ENCODE peak calls at places on chromosomes 13 and 19, in four cellular contexts. Q is H1, V is HCT116, U is GM12878. S is an unnamed sample.

GRCh38 chr19:10289836-10290438 is at the start of gene ICAM5:
- DNase-seq in V (peak), U (no peak), Q (no peak), S (peak)

GRCh38 chr19:29326849-29327840 is 114.2 kb upstream of the UQCRFS1 start:
- DNase-seq in Q (no peak), U (no peak), V (no peak), S (no peak)

GRCh38 chr13:26784704-26785639 is 24.4 kb upstream of the GPR12 start:
- DNase-seq in Q (no peak), V (no peak), U (no peak), S (no peak)

GRCh38 chr13:73248154-73248553 is 189.3 kb downstream of the KLF5 start:
- DNase-seq in Q (no peak), V (no peak), U (no peak), S (no peak)

GRCh38 chr13:94198666-94199065 is 280.8 kb downstream of the DCT start:
- DNase-seq in Q (no peak), U (no peak), V (no peak), S (no peak)

GRCh38 chr13:29749401-29750177 is 100.8 kb downstream of the UBL3 start:
- DNase-seq in Q (no peak), V (no peak), U (no peak), S (no peak)

GRCh38 chr19:7477758-7478157 is 11.1 kb downstream of the PEX11G start:
- DNase-seq in U (no peak), Q (no peak), V (no peak), S (no peak)

GRCh38 chr13:98438246-98439135 is 138.4 kb downstream of the STK24 start:
- DNase-seq in Q (no peak), V (no peak), U (no peak), S (no peak)

GRCh38 chr19:12881172-12881808 is at the start of gene DNASE2:
- DNase-seq in U (peak), V (peak), Q (peak), S (peak)
- TF ChIP-seq POLR2AphosphoS5 in U (peak), V (peak), Q (peak), S (peak)

GRCh38 chr19:46975011-46975917 is 44.4 kb upstream of the NPAS1 start:
- DNase-seq in V (no peak), U (no peak), Q (no peak), S (no peak)
- H3K9ac ChIP-seq in V (peak), U (no peak), Q (no peak), S (peak)

DNA sequence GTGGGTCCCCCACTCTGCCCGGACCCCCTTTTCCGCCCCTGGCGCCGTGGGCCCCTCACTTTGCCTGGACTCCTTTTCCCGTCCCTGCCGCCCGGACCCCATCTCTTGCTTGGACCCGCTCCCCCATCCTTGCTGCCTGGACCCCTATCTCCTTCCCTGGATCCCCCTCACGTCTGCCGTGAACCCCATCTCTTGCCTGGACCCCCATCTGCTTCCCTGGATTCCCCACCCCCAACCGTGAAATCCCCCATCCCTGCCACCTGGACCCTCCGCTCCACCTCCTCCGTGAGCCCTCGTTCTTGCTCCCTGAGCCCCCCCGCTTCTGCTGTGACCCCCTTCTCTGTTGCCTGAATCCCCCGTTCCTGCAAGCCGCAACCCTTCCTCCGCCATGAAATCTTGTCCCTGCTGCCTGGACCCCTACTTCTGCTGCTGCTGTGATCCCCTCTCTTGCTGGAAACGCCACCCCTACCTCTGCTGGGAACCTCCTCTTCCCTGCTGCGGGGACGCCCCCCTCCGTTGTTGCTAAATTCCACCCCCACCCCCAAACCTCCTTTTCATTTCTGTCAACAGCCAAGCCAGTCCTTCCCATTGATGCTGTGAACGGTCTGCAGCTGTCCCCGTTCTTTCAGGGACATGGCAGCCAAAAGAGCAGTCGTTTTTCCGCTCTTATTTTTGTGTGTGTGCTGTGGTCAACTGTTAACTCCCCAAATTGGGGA is 28.3 kb upstream of the NDUFS7 start:
- DNase-seq in Q (no peak), V (no peak), U (no peak), S (no peak)
- H3K27ac ChIP-seq in Q (no peak), V (peak), U (no peak), S (no peak)

GRCh38 chr13:45339867-45340266 is 1.1 kb downstream of the TPT1 start:
- DNase-seq in Q (no peak), V (no peak), U (no peak), S (no peak)

GRCh38 chr13:45341799-45342584 is 1.0 kb upstream of the TPT1 start:
- DNase-seq in U (no peak), Q (no peak), V (no peak), S (no peak)

GRCh38 chr13:45341034-45341798 is at the start of gene TPT1:
- DNase-seq in U (peak), V (peak), Q (peak), S (peak)

GRCh38 chr13:45339399-45339798 is 1.6 kb downstream of the TPT1 start:
- DNase-seq in V (no peak), Q (no peak), U (no peak), S (no peak)

DNA sequence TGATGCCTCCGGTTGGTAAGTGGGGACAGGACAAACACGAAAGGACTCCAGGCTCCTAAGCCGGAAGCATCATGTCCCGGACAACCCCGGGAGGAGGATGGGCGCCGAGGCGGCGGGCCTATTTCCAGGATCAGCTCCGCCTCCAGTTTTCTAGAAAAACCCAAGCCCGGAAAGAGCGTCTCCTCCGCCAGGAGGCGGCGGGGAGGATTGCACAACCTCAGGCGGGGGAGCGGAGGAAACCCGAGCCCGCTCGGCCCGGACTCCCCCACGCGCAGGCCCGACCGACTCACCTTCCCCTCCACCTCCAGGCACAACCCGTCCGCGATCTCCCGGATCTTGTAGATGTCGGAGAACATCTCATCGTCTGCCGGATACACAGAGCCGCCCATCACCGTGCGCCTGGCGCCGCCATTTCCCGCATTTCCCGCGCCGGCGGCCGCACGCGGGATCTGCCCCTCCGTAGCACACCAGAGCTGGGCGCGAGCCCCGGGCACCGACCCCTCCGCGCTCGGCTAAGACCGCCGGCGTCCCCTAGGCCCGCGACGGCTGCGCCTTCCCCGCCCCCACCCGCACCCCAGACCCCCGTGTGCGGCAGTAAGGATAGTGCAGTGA is 455 bp downstream of the TPT1 start:
- DNase-seq in Q (no peak), V (peak), U (no peak), S (no peak)
- TF ChIP-seq POLR2AphosphoS5 in Q (peak), V (no peak), U (peak), S (no peak)

DNA sequence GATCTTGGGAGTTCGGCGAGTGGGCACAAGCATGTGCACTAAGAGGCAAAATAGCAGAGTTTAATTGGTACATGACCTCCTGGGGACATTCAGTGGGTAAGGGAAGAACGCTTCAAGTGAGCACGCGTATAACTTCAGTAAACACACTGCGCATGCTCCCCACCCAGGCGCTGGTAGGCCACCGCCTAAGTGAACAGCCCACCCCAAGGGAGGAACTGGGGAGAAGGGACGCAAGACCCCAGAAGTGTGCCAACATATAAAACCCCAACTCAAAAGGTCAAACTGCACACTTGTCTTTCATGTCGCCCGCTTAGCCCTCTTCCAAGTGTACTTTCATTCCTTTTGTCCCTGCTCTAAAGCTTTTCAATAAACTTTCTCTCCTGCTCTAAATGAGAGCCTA is 10.5 kb upstream of the NTN5 start:
- DNase-seq in Q (no peak), V (no peak), U (no peak), S (no peak)
- H3K9ac ChIP-seq in Q (no peak), V (no peak), U (no peak), S (no peak)

DNA sequence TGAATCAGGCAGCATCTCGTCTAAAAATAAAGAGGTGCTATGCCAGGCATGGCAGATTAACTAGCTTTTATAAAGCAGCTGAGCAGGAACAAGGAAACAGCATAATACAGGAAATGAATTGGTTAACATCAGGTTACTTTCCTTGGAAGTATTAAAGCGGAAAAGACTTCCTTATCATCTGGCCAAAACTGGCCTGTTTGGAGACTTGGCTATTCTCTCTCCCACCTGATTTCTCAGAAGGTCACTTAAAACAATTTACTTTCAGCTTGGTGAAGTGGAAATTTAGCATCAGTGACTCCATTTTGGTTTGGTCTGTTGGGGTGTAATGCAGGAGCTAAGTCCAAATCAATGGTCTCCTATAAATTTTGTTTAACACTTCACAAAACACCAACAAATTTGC is 191.6 kb downstream of the NUFIP1 start:
- DNase-seq in U (no peak), Q (no peak), V (no peak), S (no peak)
- H3K27ac ChIP-seq in U (no peak), Q (no peak), V (no peak), S (no peak)

GRCh38 chr19:17209126-17210036 is 5.8 kb upstream of the USE1 start:
- DNase-seq in V (peak), U (no peak), Q (peak), S (peak)

GRCh38 chr19:17206736-17207581 is 8.2 kb upstream of the USE1 start:
- DNase-seq in U (no peak), V (no peak), Q (no peak), S (no peak)

GRCh38 chr19:17202713-17203112 is 12.4 kb upstream of the USE1 start:
- DNase-seq in U (no peak), Q (no peak), V (no peak), S (no peak)

GRCh38 chr19:17202249-17202648 is 12.9 kb upstream of the USE1 start:
- DNase-seq in V (peak), Q (no peak), U (no peak), S (no peak)

DNA sequence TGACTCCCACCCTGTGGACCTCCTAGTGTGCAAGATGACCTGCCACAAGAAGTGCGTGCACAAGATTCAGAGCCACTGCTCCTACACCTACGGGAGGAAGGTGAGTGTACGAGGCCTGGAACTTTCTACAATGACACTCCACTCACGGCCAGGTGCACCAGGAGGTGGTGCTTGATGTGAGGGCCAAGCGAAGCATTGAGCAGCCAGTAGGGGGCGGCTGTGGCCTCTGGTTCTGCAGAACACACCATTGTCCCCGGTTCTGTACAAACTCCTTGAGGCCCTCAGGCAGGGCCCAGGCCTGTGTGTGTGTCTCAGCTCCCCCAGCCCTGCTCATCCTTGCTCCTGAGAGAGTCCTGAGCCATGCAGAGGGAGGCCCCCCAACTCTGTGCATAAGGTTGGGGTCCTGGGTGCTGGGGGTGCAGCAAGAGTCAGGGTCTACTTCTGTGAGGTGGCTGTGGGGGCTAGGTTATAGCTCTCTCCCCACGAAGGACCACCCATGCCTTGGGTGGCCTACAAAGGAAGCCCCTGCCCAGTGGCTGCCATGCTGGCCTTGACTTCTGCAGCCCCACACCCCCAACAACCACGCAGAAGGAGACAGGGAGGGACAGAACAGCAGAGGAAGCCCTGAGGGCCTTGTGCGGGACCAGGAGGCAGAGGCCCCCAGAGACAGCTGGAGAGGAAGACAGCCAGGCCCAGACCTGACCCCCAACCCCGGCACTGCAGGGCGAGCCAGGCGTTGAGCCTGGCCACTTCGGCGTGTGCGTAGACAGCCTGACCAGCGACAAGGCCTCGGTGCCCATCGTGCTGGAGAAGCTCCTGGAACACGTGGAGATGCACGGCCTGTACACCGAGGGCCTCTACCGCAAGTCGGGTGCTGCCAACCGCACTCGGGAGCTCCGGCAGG is 9.7 kb upstream of the USE1 start:
- DNase-seq in Q (peak), V (no peak), U (no peak), S (no peak)
- TF ChIP-seq POLR2AphosphoS5 in Q (no peak), V (no peak), U (no peak), S (no peak)

DNA sequence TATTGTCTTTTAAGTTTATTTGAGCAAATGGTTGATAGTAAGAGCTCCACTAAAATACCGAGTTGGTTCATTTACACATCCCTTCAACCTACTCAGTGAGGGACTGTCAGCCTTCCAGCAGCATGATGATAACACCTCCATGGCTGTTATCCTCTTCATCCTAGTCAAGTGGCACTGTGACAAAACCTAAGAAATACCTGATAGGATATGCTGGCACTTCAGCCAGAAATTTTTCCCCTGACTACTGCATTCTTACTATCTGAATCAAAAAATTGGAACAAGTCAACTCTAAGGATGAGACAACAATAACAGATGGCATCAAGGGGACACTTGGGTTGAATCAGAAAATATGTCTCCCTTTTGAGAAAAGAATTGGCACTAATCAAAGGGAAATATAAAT is 193.9 kb downstream of the KCTD12 start:
- DNase-seq in V (no peak), U (no peak), Q (no peak), S (no peak)
- H3K9ac ChIP-seq in V (no peak), U (no peak), Q (no peak), S (no peak)

S was measured in SK-N-MC.